ENCODE peak calls at places on chromosomes 2 and 18, in eight cellular contexts. S is Daoy; W is fibroblast of mammary gland; X is AG04450; G is neural crest cell; E is effector CD4-positive, alpha-beta T cell; T is EH; I is stimulated activated CD4-positive, alpha-beta T cell treated with anti-CD3 and anti-CD28 coated beads, Interleukin-2, amount 100 ng/mL, for 24 hours. O is an unnamed sample.

GRCh38 chr2:146623771-146624170 is 1221.1 kb upstream of the ACVR2A start:
- DNase-seq in S (no peak), E (no peak), W (peak; percentile 14), G (no peak), I (no peak), T (peak; percentile 61), X (peak; percentile 48), O (no peak)

GRCh38 chr2:232502513-232502900 is 14.9 kb upstream of the ECEL1 start:
- DNase-seq in E (no peak), I (no peak), S (no peak), G (no peak), W (peak; percentile 2), X (no peak), T (no peak), O (no peak)

GRCh38 chr2:177758591-177759371 is 313.8 kb downstream of the PDE11A start:
- DNase-seq in S (peak; percentile 55), W (peak; percentile 58), T (peak; percentile 44), G (peak; percentile 31), E (no peak), I (peak; percentile 7), X (no peak), O (no peak)

GRCh38 chr2:224366269-224366668 is 35.6 kb downstream of the FAM124B start:
- DNase-seq in S (no peak), X (no peak), T (peak; percentile 20), W (peak; percentile 26), E (no peak), I (no peak), G (no peak), O (no peak)

GRCh38 chr2:1627628-1628371 is 116.5 kb downstream of the PXDN start:
- DNase-seq in W (no peak), G (no peak), E (no peak), X (no peak), T (no peak), I (no peak), S (no peak), O (no peak)

GRCh38 chr2:6828299-6828584 is 37.5 kb downstream of the CMPK2 start:
- DNase-seq in I (no peak), W (peak; percentile 68), S (no peak), T (peak; percentile 74), X (no peak), G (no peak), E (no peak), O (no peak)

GRCh38 chr2:64645014-64645418 is 8.7 kb downstream of the SERTAD2 start:
- DNase-seq in X (no peak), G (peak; percentile 54), W (peak; percentile 67), I (peak; percentile 37), T (peak; percentile 76), E (no peak), S (peak; percentile 76), O (peak; percentile 38)

GRCh38 chr2:29655391-29656086 is 265.8 kb downstream of the ALK start:
- DNase-seq in T (no peak), E (no peak), S (no peak), I (no peak), W (no peak), X (no peak), G (no peak), O (no peak)

GRCh38 chr18:12308386-12309100 is 502 bp downstream of the TUBB6 start:
- DNase-seq in W (peak; percentile 91), S (peak; percentile 74), T (peak; percentile 90), E (no peak), X (peak; percentile 71), I (peak; percentile 45), G (peak; percentile 53), O (peak; percentile 56)

GRCh38 chr2:30680121-30680520 is 127.1 kb downstream of the CAPN13 start:
- DNase-seq in E (no peak), T (no peak), W (no peak), S (no peak), X (no peak), I (no peak), G (no peak), O (peak; percentile 1)

GRCh38 chr18:474416-474815 is 26.1 kb downstream of the COLEC12 start:
- DNase-seq in I (no peak), T (peak; percentile 37), X (no peak), G (no peak), W (no peak), E (no peak), S (no peak), O (no peak)